ENCODE peak calls at places on chromosomes 12 and 14, in four cellular contexts. B is left colon, I is A549, O is iPS-NIHi11. M is an unnamed sample.

GRCh38 chr12:98698603-98699463 is 53.7 kb downstream of the APAF1 start:
- DNase-seq in B (peak), I (peak), O (peak), M (no peak)

GRCh38 chr12:50283230-50283923 is at the start of gene LIMA1:
- DNase-seq in O (peak), B (peak), I (peak), M (peak)

GRCh38 chr12:64186789-64187188 is 35.3 kb downstream of the KICS2 start:
- DNase-seq in O (no peak), B (no peak), I (peak), M (no peak)

GRCh38 chr14:52078721-52079120 is 9.9 kb upstream of the NID2 start:
- DNase-seq in I (no peak), O (no peak), B (no peak), M (no peak)

GRCh38 chr14:70907996-70908917 is 998 bp downstream of the PCNX1 start:
- DNase-seq in I (peak), B (peak), O (peak), M (peak)

GRCh38 chr12:21894792-21895392 is 46.3 kb downstream of the ABCC9 start:
- DNase-seq in B (no peak), O (no peak), I (no peak), M (no peak)

GRCh38 chr12:7966558-7966957 is 30.6 kb upstream of the SLC2A3 start:
- DNase-seq in O (no peak), B (no peak), I (no peak), M (no peak)

GRCh38 chr14:53536446-53536845 is 383.3 kb upstream of the DDHD1 start:
- DNase-seq in B (no peak), O (no peak), I (no peak), M (no peak)

GRCh38 chr14:53929871-53930685 is 26.5 kb downstream of the BMP4 start:
- DNase-seq in B (peak), I (peak), O (peak), M (peak)

GRCh38 chr14:99677231-99677891 is 6.7 kb upstream of the CYP46A1 start:
- DNase-seq in I (no peak), B (no peak), O (no peak), M (no peak)

GRCh38 chr12:76927170-76927784 is 48.5 kb upstream of the CSRP2 start:
- DNase-seq in O (peak), B (peak), I (peak), M (no peak)

GRCh38 chr14:43786066-43786762 is 720.9 kb downstream of the FSCB start:
- DNase-seq in O (no peak), B (no peak), I (no peak), M (no peak)

GRCh38 chr14:104093366-104094055 is 8.0 kb downstream of the ASPG start:
- DNase-seq in I (no peak), B (peak), O (no peak), M (no peak)

GRCh38 chr14:52089208-52089607 is 20.3 kb upstream of the NID2 start:
- DNase-seq in O (no peak), I (no peak), B (no peak), M (no peak)

GRCh38 chr12:62903151-62903550 is 31.8 kb downstream of the PPM1H start:
- DNase-seq in I (no peak), B (no peak), O (no peak), M (no peak)

GRCh38 chr12:14885718-14886201 is at the start of gene MGP:
- DNase-seq in B (no peak), I (no peak), O (no peak), M (no peak)

GRCh38 chr14:55843718-55844403 is 263.9 kb downstream of the KTN1 start:
- DNase-seq in O (no peak), B (no peak), I (no peak), M (no peak)

GRCh38 chr12:62827042-62827441 is 107.9 kb downstream of the PPM1H start:
- DNase-seq in I (peak), B (no peak), O (no peak), M (no peak)

GRCh38 chr12:131114942-131115584 is 161.4 kb downstream of the ADGRD1 start:
- DNase-seq in I (no peak), B (no peak), O (no peak), M (no peak)

GRCh38 chr14:94355191-94355794 is 32.2 kb upstream of the SERPINA6 start:
- DNase-seq in O (peak), B (peak), I (peak), M (no peak)

GRCh38 chr14:59419383-59419782 is 45.8 kb downstream of the GPR135 start:
- DNase-seq in I (no peak), O (no peak), B (peak), M (no peak)

GRCh38 chr12:124369901-124370378 is 75.0 kb downstream of the RFLNA start:
- DNase-seq in B (no peak), O (no peak), I (no peak), M (no peak)

GRCh38 chr14:31529053-31529452 is 32.2 kb upstream of the NUBPL start:
- DNase-seq in O (no peak), I (no peak), B (no peak), M (no peak)